ENCODE peak calls at places on chromosomes 11 and 22, in nine cellular contexts. One of them, this sample, is unnamed.

GRCh38 chr11:86726118-86726748 is 53.8 kb upstream of the ME3 start:
- DNase-seq in activated CD8-positive, alpha-beta memory T cell treated with anti-CD3 and anti-CD28 coated beads, Interleukin-2, amount 10 ng/mL, durations not matched to agents 7 days and 5 days: no peak
- DNase-seq in GM10248: no peak
- DNase-seq in central memory CD4-positive, alpha-beta T cell: no peak
- DNase-seq in GM04503: no peak
- DNase-seq in MV-4-11: no peak
- DNase-seq in GM03348: no peak
- DNase-seq in stimulated activated naive CD4-positive, alpha-beta T cell: no peak
- DNase-seq in lung: no peak
- DNase-seq in this sample: no peak

GRCh38 chr11:83159901-83160865 is 3.3 kb downstream of the PCF11 start:
- DNase-seq in activated CD8-positive, alpha-beta memory T cell treated with anti-CD3 and anti-CD28 coated beads, Interleukin-2, amount 10 ng/mL, durations not matched to agents 7 days and 5 days: no peak
- DNase-seq in GM10248: no peak
- DNase-seq in central memory CD4-positive, alpha-beta T cell: no peak
- DNase-seq in GM04503: no peak
- DNase-seq in MV-4-11: peak; percentile 14
- DNase-seq in GM03348: peak; percentile 13
- DNase-seq in stimulated activated naive CD4-positive, alpha-beta T cell: no peak
- DNase-seq in lung: no peak
- DNase-seq in this sample: no peak

GRCh38 chr11:20087118-20087521 is 73.2 kb downstream of the DBX1 start:
- DNase-seq in activated CD8-positive, alpha-beta memory T cell treated with anti-CD3 and anti-CD28 coated beads, Interleukin-2, amount 10 ng/mL, durations not matched to agents 7 days and 5 days: no peak
- DNase-seq in GM10248: no peak
- DNase-seq in central memory CD4-positive, alpha-beta T cell: no peak
- DNase-seq in GM04503: peak; percentile 72
- DNase-seq in MV-4-11: no peak
- DNase-seq in GM03348: peak; percentile 54
- DNase-seq in stimulated activated naive CD4-positive, alpha-beta T cell: no peak
- DNase-seq in lung: no peak
- DNase-seq in this sample: no peak

GRCh38 chr22:22877523-22878210 is 9.9 kb upstream of the IGLL5 start:
- DNase-seq in activated CD8-positive, alpha-beta memory T cell treated with anti-CD3 and anti-CD28 coated beads, Interleukin-2, amount 10 ng/mL, durations not matched to agents 7 days and 5 days: peak; percentile 81
- DNase-seq in GM10248: no peak
- DNase-seq in central memory CD4-positive, alpha-beta T cell: peak; percentile 69
- DNase-seq in GM04503: no peak
- DNase-seq in MV-4-11: peak; percentile 56
- DNase-seq in GM03348: peak; percentile 79
- DNase-seq in stimulated activated naive CD4-positive, alpha-beta T cell: peak; percentile 70
- DNase-seq in lung: no peak
- DNase-seq in this sample: peak; percentile 78

GRCh38 chr22:49780281-49780991 is 47.2 kb downstream of the BRD1 start:
- DNase-seq in activated CD8-positive, alpha-beta memory T cell treated with anti-CD3 and anti-CD28 coated beads, Interleukin-2, amount 10 ng/mL, durations not matched to agents 7 days and 5 days: no peak
- DNase-seq in GM10248: no peak
- DNase-seq in central memory CD4-positive, alpha-beta T cell: no peak
- DNase-seq in GM04503: no peak
- DNase-seq in MV-4-11: peak; percentile 76
- DNase-seq in GM03348: no peak
- DNase-seq in stimulated activated naive CD4-positive, alpha-beta T cell: no peak
- DNase-seq in lung: no peak
- DNase-seq in this sample: no peak

GRCh38 chr11:18312663-18313420 is 9.1 kb downstream of the HPS5 start:
- DNase-seq in activated CD8-positive, alpha-beta memory T cell treated with anti-CD3 and anti-CD28 coated beads, Interleukin-2, amount 10 ng/mL, durations not matched to agents 7 days and 5 days: no peak
- DNase-seq in GM10248: no peak
- DNase-seq in central memory CD4-positive, alpha-beta T cell: no peak
- DNase-seq in GM04503: peak; percentile 64
- DNase-seq in MV-4-11: peak; percentile 56
- DNase-seq in GM03348: peak; percentile 71
- DNase-seq in stimulated activated naive CD4-positive, alpha-beta T cell: no peak
- DNase-seq in lung: no peak
- DNase-seq in this sample: no peak

GRCh38 chr11:12235945-12236743 is 125.8 kb downstream of the MICAL2 start:
- DNase-seq in activated CD8-positive, alpha-beta memory T cell treated with anti-CD3 and anti-CD28 coated beads, Interleukin-2, amount 10 ng/mL, durations not matched to agents 7 days and 5 days: peak; percentile 89
- DNase-seq in GM10248: peak; percentile 51
- DNase-seq in central memory CD4-positive, alpha-beta T cell: peak; percentile 63
- DNase-seq in GM04503: peak; percentile 38
- DNase-seq in MV-4-11: peak; percentile 37
- DNase-seq in GM03348: peak; percentile 70
- DNase-seq in stimulated activated naive CD4-positive, alpha-beta T cell: no peak
- DNase-seq in lung: no peak
- DNase-seq in this sample: peak; percentile 74

GRCh38 chr11:5293028-5293427 is 8.7 kb downstream of the OR51B4 start:
- DNase-seq in activated CD8-positive, alpha-beta memory T cell treated with anti-CD3 and anti-CD28 coated beads, Interleukin-2, amount 10 ng/mL, durations not matched to agents 7 days and 5 days: no peak
- DNase-seq in GM10248: no peak
- DNase-seq in central memory CD4-positive, alpha-beta T cell: no peak
- DNase-seq in GM04503: no peak
- DNase-seq in MV-4-11: no peak
- DNase-seq in GM03348: no peak
- DNase-seq in stimulated activated naive CD4-positive, alpha-beta T cell: no peak
- DNase-seq in lung: no peak
- DNase-seq in this sample: no peak

GRCh38 chr11:11320820-11321219 is 32.2 kb downstream of the CSNK2A3 start:
- DNase-seq in activated CD8-positive, alpha-beta memory T cell treated with anti-CD3 and anti-CD28 coated beads, Interleukin-2, amount 10 ng/mL, durations not matched to agents 7 days and 5 days: no peak
- DNase-seq in GM10248: no peak
- DNase-seq in central memory CD4-positive, alpha-beta T cell: no peak
- DNase-seq in GM04503: no peak
- DNase-seq in MV-4-11: no peak
- DNase-seq in GM03348: no peak
- DNase-seq in stimulated activated naive CD4-positive, alpha-beta T cell: no peak
- DNase-seq in lung: no peak
- DNase-seq in this sample: no peak

GRCh38 chr22:23152238-23153114 is 7.2 kb downstream of the RAB36 start:
- DNase-seq in activated CD8-positive, alpha-beta memory T cell treated with anti-CD3 and anti-CD28 coated beads, Interleukin-2, amount 10 ng/mL, durations not matched to agents 7 days and 5 days: no peak
- DNase-seq in GM10248: no peak
- DNase-seq in central memory CD4-positive, alpha-beta T cell: no peak
- DNase-seq in GM04503: no peak
- DNase-seq in MV-4-11: peak; percentile 53
- DNase-seq in GM03348: no peak
- DNase-seq in stimulated activated naive CD4-positive, alpha-beta T cell: no peak
- DNase-seq in lung: no peak
- DNase-seq in this sample: no peak

GRCh38 chr22:21624120-21624879 is 5.5 kb downstream of the YDJC start:
- DNase-seq in activated CD8-positive, alpha-beta memory T cell treated with anti-CD3 and anti-CD28 coated beads, Interleukin-2, amount 10 ng/mL, durations not matched to agents 7 days and 5 days: peak; percentile 50
- DNase-seq in GM10248: no peak
- DNase-seq in central memory CD4-positive, alpha-beta T cell: no peak
- DNase-seq in GM04503: no peak
- DNase-seq in MV-4-11: peak; percentile 19
- DNase-seq in GM03348: peak; percentile 36
- DNase-seq in stimulated activated naive CD4-positive, alpha-beta T cell: peak; percentile 20
- DNase-seq in lung: no peak
- DNase-seq in this sample: peak; percentile 42

GRCh38 chr11:45336136-45336535 is 50.0 kb upstream of the SYT13 start:
- DNase-seq in activated CD8-positive, alpha-beta memory T cell treated with anti-CD3 and anti-CD28 coated beads, Interleukin-2, amount 10 ng/mL, durations not matched to agents 7 days and 5 days: peak; percentile 37
- DNase-seq in GM10248: no peak
- DNase-seq in central memory CD4-positive, alpha-beta T cell: no peak
- DNase-seq in GM04503: no peak
- DNase-seq in MV-4-11: no peak
- DNase-seq in GM03348: no peak
- DNase-seq in stimulated activated naive CD4-positive, alpha-beta T cell: no peak
- DNase-seq in lung: no peak
- DNase-seq in this sample: no peak

GRCh38 chr22:23219787-23220484 is 39.6 kb downstream of the BCR start:
- DNase-seq in activated CD8-positive, alpha-beta memory T cell treated with anti-CD3 and anti-CD28 coated beads, Interleukin-2, amount 10 ng/mL, durations not matched to agents 7 days and 5 days: peak; percentile 81
- DNase-seq in GM10248: peak; percentile 70
- DNase-seq in central memory CD4-positive, alpha-beta T cell: no peak
- DNase-seq in GM04503: no peak
- DNase-seq in MV-4-11: peak; percentile 82
- DNase-seq in GM03348: peak; percentile 50
- DNase-seq in stimulated activated naive CD4-positive, alpha-beta T cell: no peak
- DNase-seq in lung: peak; percentile 61
- DNase-seq in this sample: peak; percentile 76

GRCh38 chr22:40428796-40429195 is 58.4 kb downstream of the SGSM3 start:
- DNase-seq in activated CD8-positive, alpha-beta memory T cell treated with anti-CD3 and anti-CD28 coated beads, Interleukin-2, amount 10 ng/mL, durations not matched to agents 7 days and 5 days: no peak
- DNase-seq in GM10248: no peak
- DNase-seq in central memory CD4-positive, alpha-beta T cell: no peak
- DNase-seq in GM04503: no peak
- DNase-seq in MV-4-11: no peak
- DNase-seq in GM03348: no peak
- DNase-seq in stimulated activated naive CD4-positive, alpha-beta T cell: no peak
- DNase-seq in lung: no peak
- DNase-seq in this sample: no peak

GRCh38 chr11:129247129-129247528 is 55.0 kb upstream of the ARHGAP32 start:
- DNase-seq in activated CD8-positive, alpha-beta memory T cell treated with anti-CD3 and anti-CD28 coated beads, Interleukin-2, amount 10 ng/mL, durations not matched to agents 7 days and 5 days: no peak
- DNase-seq in GM10248: no peak
- DNase-seq in central memory CD4-positive, alpha-beta T cell: peak; percentile 14
- DNase-seq in GM04503: no peak
- DNase-seq in MV-4-11: peak; percentile 17
- DNase-seq in GM03348: no peak
- DNase-seq in stimulated activated naive CD4-positive, alpha-beta T cell: no peak
- DNase-seq in lung: no peak
- DNase-seq in this sample: no peak

GRCh38 chr11:131217313-131218297 is 152.8 kb upstream of the NTM start:
- DNase-seq in activated CD8-positive, alpha-beta memory T cell treated with anti-CD3 and anti-CD28 coated beads, Interleukin-2, amount 10 ng/mL, durations not matched to agents 7 days and 5 days: no peak
- DNase-seq in GM10248: no peak
- DNase-seq in central memory CD4-positive, alpha-beta T cell: no peak
- DNase-seq in GM04503: no peak
- DNase-seq in MV-4-11: no peak
- DNase-seq in GM03348: peak; percentile 37
- DNase-seq in stimulated activated naive CD4-positive, alpha-beta T cell: no peak
- DNase-seq in lung: no peak
- DNase-seq in this sample: no peak

GRCh38 chr11:30983810-30984441 is 385.6 kb downstream of the DCDC1 start:
- DNase-seq in activated CD8-positive, alpha-beta memory T cell treated with anti-CD3 and anti-CD28 coated beads, Interleukin-2, amount 10 ng/mL, durations not matched to agents 7 days and 5 days: no peak
- DNase-seq in GM10248: no peak
- DNase-seq in central memory CD4-positive, alpha-beta T cell: no peak
- DNase-seq in GM04503: no peak
- DNase-seq in MV-4-11: no peak
- DNase-seq in GM03348: no peak
- DNase-seq in stimulated activated naive CD4-positive, alpha-beta T cell: no peak
- DNase-seq in lung: no peak
- DNase-seq in this sample: no peak

GRCh38 chr11:113937918-113938317 is 33.3 kb downstream of the HTR3B start:
- DNase-seq in activated CD8-positive, alpha-beta memory T cell treated with anti-CD3 and anti-CD28 coated beads, Interleukin-2, amount 10 ng/mL, durations not matched to agents 7 days and 5 days: no peak
- DNase-seq in GM10248: no peak
- DNase-seq in central memory CD4-positive, alpha-beta T cell: no peak
- DNase-seq in GM04503: no peak
- DNase-seq in MV-4-11: no peak
- DNase-seq in GM03348: no peak
- DNase-seq in stimulated activated naive CD4-positive, alpha-beta T cell: no peak
- DNase-seq in lung: no peak
- DNase-seq in this sample: no peak

GRCh38 chr11:46003647-46004046 is 81.2 kb downstream of the LARGE2 start:
- DNase-seq in activated CD8-positive, alpha-beta memory T cell treated with anti-CD3 and anti-CD28 coated beads, Interleukin-2, amount 10 ng/mL, durations not matched to agents 7 days and 5 days: no peak
- DNase-seq in GM10248: no peak
- DNase-seq in central memory CD4-positive, alpha-beta T cell: no peak
- DNase-seq in GM04503: peak; percentile 36
- DNase-seq in MV-4-11: peak; percentile 76
- DNase-seq in GM03348: peak; percentile 52
- DNase-seq in stimulated activated naive CD4-positive, alpha-beta T cell: no peak
- DNase-seq in lung: no peak
- DNase-seq in this sample: no peak

GRCh38 chr11:94027210-94027609 is 6.1 kb downstream of the HEPHL1 start:
- DNase-seq in activated CD8-positive, alpha-beta memory T cell treated with anti-CD3 and anti-CD28 coated beads, Interleukin-2, amount 10 ng/mL, durations not matched to agents 7 days and 5 days: no peak
- DNase-seq in GM10248: no peak
- DNase-seq in central memory CD4-positive, alpha-beta T cell: no peak
- DNase-seq in GM04503: no peak
- DNase-seq in MV-4-11: no peak
- DNase-seq in GM03348: no peak
- DNase-seq in stimulated activated naive CD4-positive, alpha-beta T cell: no peak
- DNase-seq in lung: no peak
- DNase-seq in this sample: no peak

GRCh38 chr11:68940651-68941323 is 37.1 kb downstream of the IGHMBP2 start:
- DNase-seq in activated CD8-positive, alpha-beta memory T cell treated with anti-CD3 and anti-CD28 coated beads, Interleukin-2, amount 10 ng/mL, durations not matched to agents 7 days and 5 days: no peak
- DNase-seq in GM10248: no peak
- DNase-seq in central memory CD4-positive, alpha-beta T cell: no peak
- DNase-seq in GM04503: no peak
- DNase-seq in MV-4-11: no peak
- DNase-seq in GM03348: no peak
- DNase-seq in stimulated activated naive CD4-positive, alpha-beta T cell: no peak
- DNase-seq in lung: no peak
- DNase-seq in this sample: no peak

GRCh38 chr22:29625090-29625825 is 21.8 kb downstream of the NF2 start:
- DNase-seq in activated CD8-positive, alpha-beta memory T cell treated with anti-CD3 and anti-CD28 coated beads, Interleukin-2, amount 10 ng/mL, durations not matched to agents 7 days and 5 days: peak; percentile 52
- DNase-seq in GM10248: peak; percentile 40
- DNase-seq in central memory CD4-positive, alpha-beta T cell: peak; percentile 36
- DNase-seq in GM04503: peak; percentile 87
- DNase-seq in MV-4-11: peak; percentile 53
- DNase-seq in GM03348: peak; percentile 64
- DNase-seq in stimulated activated naive CD4-positive, alpha-beta T cell: peak; percentile 22
- DNase-seq in lung: peak; percentile 36
- DNase-seq in this sample: peak; percentile 53

GRCh38 chr11:78653294-78653909 is 78.7 kb upstream of the NARS2 start:
- DNase-seq in activated CD8-positive, alpha-beta memory T cell treated with anti-CD3 and anti-CD28 coated beads, Interleukin-2, amount 10 ng/mL, durations not matched to agents 7 days and 5 days: peak; percentile 15
- DNase-seq in GM10248: no peak
- DNase-seq in central memory CD4-positive, alpha-beta T cell: no peak
- DNase-seq in GM04503: no peak
- DNase-seq in MV-4-11: no peak
- DNase-seq in GM03348: peak; percentile 37
- DNase-seq in stimulated activated naive CD4-positive, alpha-beta T cell: no peak
- DNase-seq in lung: peak; percentile 26
- DNase-seq in this sample: no peak

This sample was measured in activated CD4-positive, alpha-beta memory T cell treated with anti-CD3 and anti-CD28 coated beads, Interleukin-2, amount 10 ng/mL, durations not matched to agents 7 days and 5 days.